ENCODE peak calls at places on chromosomes 16 and 17, in five cellular contexts. One of them, this sample, is unnamed.
A peak's percentile ranks its signal among the peaks of the same experiment; 100 is the strongest.

GRCh38 chr17:12118617-12119016 is 97.9 kb downstream of the MAP2K4 start:
- DNase-seq in heart left ventricle: no peak
- DNase-seq in cardiac muscle cell: no peak
- DNase-seq in neural crest cell: no peak
- DNase-seq in gastrocnemius medialis: no peak
- DNase-seq in this sample: no peak

GRCh38 chr17:78324391-78325075 is 35.3 kb downstream of the SOCS3 start:
- DNase-seq in heart left ventricle: peak; percentile 95
- DNase-seq in gastrocnemius medialis: peak; percentile 66
- DNase-seq in cardiac muscle cell: peak; percentile 96
- DNase-seq in neural crest cell: peak; percentile 46
- DNase-seq in this sample: no peak

GRCh38 chr17:35069311-35069710 is 5.8 kb upstream of the RFFL start:
- DNase-seq in cardiac muscle cell: no peak
- DNase-seq in gastrocnemius medialis: no peak
- DNase-seq in neural crest cell: no peak
- DNase-seq in heart left ventricle: no peak
- DNase-seq in this sample: no peak

GRCh38 chr17:81095608-81095888 is 60.6 kb downstream of the BAIAP2 start:
- DNase-seq in neural crest cell: no peak
- DNase-seq in cardiac muscle cell: no peak
- DNase-seq in heart left ventricle: no peak
- DNase-seq in gastrocnemius medialis: no peak
- DNase-seq in this sample: no peak

GRCh38 chr17:4179071-4179470 is 36.1 kb downstream of the CYB5D2 start:
- DNase-seq in gastrocnemius medialis: no peak
- DNase-seq in heart left ventricle: no peak
- DNase-seq in neural crest cell: no peak
- DNase-seq in cardiac muscle cell: peak; percentile 7
- DNase-seq in this sample: no peak

GRCh38 chr17:65723356-65723928 is 162.0 kb upstream of the AXIN2 start:
- DNase-seq in gastrocnemius medialis: no peak
- DNase-seq in heart left ventricle: no peak
- DNase-seq in cardiac muscle cell: peak; percentile 20
- DNase-seq in neural crest cell: no peak
- DNase-seq in this sample: no peak

GRCh38 chr17:48717367-48718161 is 4.8 kb downstream of the PRAC1 start:
- DNase-seq in gastrocnemius medialis: no peak
- DNase-seq in neural crest cell: no peak
- DNase-seq in heart left ventricle: no peak
- DNase-seq in cardiac muscle cell: no peak
- DNase-seq in this sample: no peak

GRCh38 chr16:84085774-84086173 is 31.0 kb downstream of the MBTPS1 start:
- DNase-seq in gastrocnemius medialis: no peak
- DNase-seq in cardiac muscle cell: no peak
- DNase-seq in neural crest cell: no peak
- DNase-seq in heart left ventricle: no peak
- DNase-seq in this sample: no peak

GRCh38 chr16:82384017-82384416 is 214.0 kb upstream of the MPHOSPH6 start:
- DNase-seq in cardiac muscle cell: no peak
- DNase-seq in gastrocnemius medialis: no peak
- DNase-seq in heart left ventricle: no peak
- DNase-seq in neural crest cell: no peak
- DNase-seq in this sample: no peak

GRCh38 chr17:45863857-45864654 is 19.4 kb downstream of the SPPL2C start:
- DNase-seq in neural crest cell: no peak
- DNase-seq in gastrocnemius medialis: no peak
- DNase-seq in cardiac muscle cell: no peak
- DNase-seq in heart left ventricle: no peak
- DNase-seq in this sample: no peak

GRCh38 chr16:64417711-64418227 is 704.1 kb downstream of the CDH11 start:
- DNase-seq in gastrocnemius medialis: no peak
- DNase-seq in cardiac muscle cell: peak; percentile 71
- DNase-seq in heart left ventricle: no peak
- DNase-seq in neural crest cell: no peak
- DNase-seq in this sample: no peak

GRCh38 chr17:81253358-81254131 is 14.4 kb downstream of the NDUFAF8 start:
- DNase-seq in neural crest cell: peak; percentile 68
- DNase-seq in heart left ventricle: no peak
- DNase-seq in gastrocnemius medialis: peak; percentile 28
- DNase-seq in cardiac muscle cell: peak; percentile 53
- DNase-seq in this sample: peak; percentile 56

GRCh38 chr17:39920218-39921210 is 2.1 kb upstream of the GSDMB start:
- DNase-seq in cardiac muscle cell: no peak
- DNase-seq in neural crest cell: no peak
- DNase-seq in heart left ventricle: peak; percentile 38
- DNase-seq in gastrocnemius medialis: no peak
- DNase-seq in this sample: no peak

GRCh38 chr17:34099859-34100258 is 155.2 kb upstream of the CCL2 start:
- DNase-seq in neural crest cell: no peak
- DNase-seq in gastrocnemius medialis: no peak
- DNase-seq in cardiac muscle cell: no peak
- DNase-seq in heart left ventricle: no peak
- DNase-seq in this sample: no peak

GRCh38 chr16:87424260-87424659 is 32.1 kb downstream of the MAP1LC3B start:
- DNase-seq in heart left ventricle: no peak
- DNase-seq in cardiac muscle cell: no peak
- DNase-seq in gastrocnemius medialis: no peak
- DNase-seq in neural crest cell: no peak
- DNase-seq in this sample: no peak

GRCh38 chr17:50274142-50274944 is at the start of gene TMEM92:
- DNase-seq in heart left ventricle: peak; percentile 19
- DNase-seq in gastrocnemius medialis: no peak
- DNase-seq in cardiac muscle cell: no peak
- DNase-seq in neural crest cell: no peak
- DNase-seq in this sample: no peak

GRCh38 chr17:6753006-6753445 is 2.8 kb upstream of the XAF1 start:
- DNase-seq in heart left ventricle: peak; percentile 79
- DNase-seq in cardiac muscle cell: peak; percentile 94
- DNase-seq in neural crest cell: no peak
- DNase-seq in gastrocnemius medialis: peak; percentile 14
- DNase-seq in this sample: peak; percentile 56

GRCh38 chr17:69448431-69449102 is 34.1 kb downstream of the MAP2K6 start:
- DNase-seq in neural crest cell: no peak
- DNase-seq in cardiac muscle cell: peak; percentile 37
- DNase-seq in heart left ventricle: peak; percentile 52
- DNase-seq in gastrocnemius medialis: no peak
- DNase-seq in this sample: no peak

GRCh38 chr17:21376835-21377690 is 906 bp downstream of the KCNJ12 start:
- DNase-seq in gastrocnemius medialis: no peak
- DNase-seq in neural crest cell: no peak
- DNase-seq in heart left ventricle: no peak
- DNase-seq in cardiac muscle cell: peak; percentile 45
- DNase-seq in this sample: no peak

GRCh38 chr17:27499451-27500265 is 43.4 kb downstream of the KSR1 start:
- DNase-seq in cardiac muscle cell: no peak
- DNase-seq in heart left ventricle: no peak
- DNase-seq in gastrocnemius medialis: no peak
- DNase-seq in neural crest cell: no peak
- DNase-seq in this sample: no peak

GRCh38 chr16:71923941-71924690 is 28.8 kb downstream of the IST1 start:
- DNase-seq in gastrocnemius medialis: no peak
- DNase-seq in heart left ventricle: no peak
- DNase-seq in neural crest cell: no peak
- DNase-seq in cardiac muscle cell: peak; percentile 73
- DNase-seq in this sample: no peak

GRCh38 chr16:48546774-48547173 is 63.2 kb downstream of the N4BP1 start:
- DNase-seq in neural crest cell: no peak
- DNase-seq in gastrocnemius medialis: no peak
- DNase-seq in heart left ventricle: peak; percentile 52
- DNase-seq in cardiac muscle cell: no peak
- DNase-seq in this sample: no peak

GRCh38 chr17:28174352-28175046 is 132.0 kb downstream of the NLK start:
- DNase-seq in neural crest cell: no peak
- DNase-seq in gastrocnemius medialis: no peak
- DNase-seq in heart left ventricle: no peak
- DNase-seq in cardiac muscle cell: no peak
- DNase-seq in this sample: peak; percentile 18

GRCh38 chr16:50602531-50603205 is 54.5 kb downstream of the NKD1 start:
- DNase-seq in cardiac muscle cell: no peak
- DNase-seq in gastrocnemius medialis: no peak
- DNase-seq in heart left ventricle: no peak
- DNase-seq in neural crest cell: no peak
- DNase-seq in this sample: no peak

GRCh38 chr17:17146791-17147406 is 59.2 kb downstream of the PLD6 start:
- DNase-seq in gastrocnemius medialis: peak; percentile 35
- DNase-seq in neural crest cell: no peak
- DNase-seq in cardiac muscle cell: no peak
- DNase-seq in heart left ventricle: no peak
- DNase-seq in this sample: no peak
- TF ChIP-seq CTCF in gastrocnemius medialis: peak; percentile 55
- TF ChIP-seq CTCF in neural crest cell: peak; percentile 47
- TF ChIP-seq CTCF in cardiac muscle cell: no peak
- TF ChIP-seq CTCF in heart left ventricle: peak; percentile 38
- TF ChIP-seq CTCF in this sample: peak; percentile 36

DNA sequence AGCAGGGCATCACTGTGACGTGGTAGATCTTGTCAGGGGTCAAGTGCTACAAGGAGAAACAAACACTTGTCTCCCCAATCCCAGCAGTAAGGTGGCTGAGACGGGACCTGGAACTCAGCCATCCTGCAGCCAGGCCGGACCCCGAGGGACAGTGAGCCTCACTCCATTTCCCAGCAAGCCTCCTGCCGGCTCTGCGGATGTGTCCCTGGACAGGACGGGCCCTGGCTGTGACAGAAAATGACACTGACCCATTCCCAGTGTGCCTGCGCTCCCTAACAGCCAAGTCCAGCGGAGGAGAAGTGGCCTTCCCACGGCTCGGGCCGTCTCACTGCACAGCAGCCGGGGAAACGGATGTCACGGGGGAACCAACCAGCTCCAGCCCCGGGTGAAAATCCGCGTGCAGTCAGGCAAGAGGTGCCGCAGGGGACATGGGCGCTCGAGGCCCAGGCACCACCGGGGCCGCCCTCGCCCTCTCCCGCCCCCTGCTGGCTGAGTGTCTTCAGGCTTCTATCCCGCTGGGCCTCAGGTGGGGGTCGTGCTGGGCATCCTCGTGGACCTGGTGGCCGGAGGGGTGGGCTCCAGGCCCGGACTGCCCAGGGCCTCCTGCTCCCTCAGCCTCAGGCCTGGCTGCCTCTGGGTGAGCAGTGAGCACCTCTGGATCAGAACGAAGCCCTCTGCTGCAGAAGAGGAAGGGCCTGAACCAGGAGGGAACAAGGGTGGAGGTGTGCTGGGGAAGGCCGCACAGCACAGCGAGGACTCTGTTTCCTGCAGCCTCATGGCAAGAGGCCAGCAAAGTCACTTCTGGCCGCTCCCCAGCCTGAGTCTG is 6.7 kb downstream of the HAGHL start:
- DNase-seq in cardiac muscle cell: no peak
- DNase-seq in heart left ventricle: no peak
- DNase-seq in neural crest cell: peak; percentile 23
- DNase-seq in gastrocnemius medialis: no peak
- DNase-seq in this sample: no peak
- TF ChIP-seq CTCF in cardiac muscle cell: peak; percentile 41
- TF ChIP-seq CTCF in heart left ventricle: peak; percentile 41
- TF ChIP-seq CTCF in neural crest cell: peak; percentile 40
- TF ChIP-seq CTCF in gastrocnemius medialis: no peak
- TF ChIP-seq CTCF in this sample: peak; percentile 40

GRCh38 chr17:42050360-42051012 is at the start of gene C17orf113:
- DNase-seq in heart left ventricle: peak; percentile 70
- DNase-seq in neural crest cell: peak; percentile 53
- DNase-seq in gastrocnemius medialis: peak; percentile 10
- DNase-seq in cardiac muscle cell: peak; percentile 32
- DNase-seq in this sample: peak; percentile 41
- TF ChIP-seq CTCF in heart left ventricle: peak; percentile 56
- TF ChIP-seq CTCF in neural crest cell: peak; percentile 51
- TF ChIP-seq CTCF in gastrocnemius medialis: no peak
- TF ChIP-seq CTCF in cardiac muscle cell: peak; percentile 27
- TF ChIP-seq CTCF in this sample: no peak

GRCh38 chr16:80500116-80500859 is 40.5 kb upstream of the DYNLRB2 start:
- DNase-seq in heart left ventricle: no peak
- DNase-seq in gastrocnemius medialis: no peak
- DNase-seq in cardiac muscle cell: no peak
- DNase-seq in neural crest cell: no peak
- DNase-seq in this sample: no peak
- TF ChIP-seq CTCF in heart left ventricle: no peak
- TF ChIP-seq CTCF in gastrocnemius medialis: no peak
- TF ChIP-seq CTCF in cardiac muscle cell: no peak
- TF ChIP-seq CTCF in neural crest cell: no peak
- TF ChIP-seq CTCF in this sample: no peak

DNA sequence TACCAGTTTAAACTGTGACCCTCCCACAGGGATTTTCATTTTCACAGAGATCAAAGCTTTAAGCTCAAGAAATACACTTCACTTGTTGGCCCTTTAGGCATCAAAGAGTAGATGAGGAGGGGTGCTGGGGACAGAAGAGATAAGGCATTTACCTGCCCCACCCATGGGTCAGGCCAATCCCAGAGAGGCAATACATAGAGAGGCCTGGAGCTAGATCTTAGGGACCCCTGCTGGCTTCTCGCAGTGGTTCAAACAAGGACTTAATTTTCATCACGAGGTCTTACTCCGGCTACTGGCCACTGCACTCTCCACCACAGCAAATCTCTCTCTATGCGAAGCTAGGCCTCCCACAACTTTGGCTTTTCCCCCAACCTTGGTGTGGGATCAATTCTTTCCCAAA is 46.6 kb downstream of the NOG start:
- DNase-seq in cardiac muscle cell: no peak
- DNase-seq in heart left ventricle: no peak
- DNase-seq in neural crest cell: no peak
- DNase-seq in gastrocnemius medialis: no peak
- DNase-seq in this sample: no peak
- TF ChIP-seq CTCF in cardiac muscle cell: no peak
- TF ChIP-seq CTCF in heart left ventricle: no peak
- TF ChIP-seq CTCF in neural crest cell: no peak
- TF ChIP-seq CTCF in gastrocnemius medialis: no peak
- TF ChIP-seq CTCF in this sample: no peak